ENCODE peak calls at places on chromosome 10, in four cellular contexts. B is activated T-cell treated with anti-CD3 and anti-CD28 coated beads, Interleukin-2, amount 50 U/mL, for 72 hours; Y is fibroblast of mammary gland; Q is spleen. J is an unnamed sample.

GRCh38 chr10:110547139-110547761 is 20.2 kb upstream of the SMC3 start:
- DNase-seq in B (no peak), Y (peak; percentile 76), Q (no peak), J (peak; percentile 68)

GRCh38 chr10:3215336-3215860 is 42.8 kb upstream of the PITRM1 start:
- DNase-seq in B (no peak), Y (no peak), Q (no peak), J (no peak)

GRCh38 chr10:132707776-132708171 is 78.2 kb downstream of the NKX6-2 start:
- DNase-seq in B (no peak), Y (no peak), Q (peak; percentile 67), J (no peak)

GRCh38 chr10:5643356-5643755 is 23.0 kb downstream of the ASB13 start:
- DNase-seq in B (no peak), Y (peak; percentile 59), Q (no peak), J (no peak)

GRCh38 chr10:11604742-11605650 is 6.5 kb downstream of the USP6NL start:
- DNase-seq in B (no peak), Y (no peak), Q (no peak), J (no peak)

GRCh38 chr10:103845983-103846382 is 9.4 kb downstream of the SH3PXD2A start:
- DNase-seq in B (peak; percentile 42), Y (no peak), Q (peak; percentile 87), J (no peak)

GRCh38 chr10:25097669-25098411 is 77.0 kb upstream of the GPR158 start:
- DNase-seq in B (no peak), Y (no peak), Q (no peak), J (no peak)

GRCh38 chr10:48439031-48439430 is 132.6 kb downstream of the MAPK8 start:
- DNase-seq in B (no peak), Y (peak; percentile 53), Q (no peak), J (peak; percentile 40)

GRCh38 chr10:12508165-12508564 is 158.8 kb downstream of the CAMK1D start:
- DNase-seq in B (no peak), Y (no peak), Q (no peak), J (no peak)

GRCh38 chr10:89916481-89916880 is 215.1 kb downstream of the KIF20B start:
- DNase-seq in B (no peak), Y (no peak), Q (no peak), J (peak; percentile 79)

GRCh38 chr10:98467506-98468318 is 21.0 kb upstream of the HPS1 start:
- DNase-seq in B (peak; percentile 73), Y (peak; percentile 87), Q (peak; percentile 87), J (peak; percentile 78)

GRCh38 chr10:16987129-16987670 is 142.4 kb downstream of the CUBN start:
- DNase-seq in B (no peak), Y (peak; percentile 75), Q (no peak), J (peak; percentile 91)

GRCh38 chr10:1345368-1345767 is 289.2 kb downstream of the WDR37 start:
- DNase-seq in B (no peak), Y (no peak), Q (no peak), J (no peak)

GRCh38 chr10:14602807-14603538 is 171.7 kb downstream of the FAM107B start:
- DNase-seq in B (no peak), Y (no peak), Q (no peak), J (peak; percentile 25)

GRCh38 chr10:6580279-6581029 is 378 bp upstream of the PRKCQ start:
- DNase-seq in B (peak; percentile 96), Y (peak; percentile 33), Q (peak; percentile 96), J (peak; percentile 40)

GRCh38 chr10:3782456-3783312 is 2.3 kb downstream of the KLF6 start:
- DNase-seq in B (peak; percentile 56), Y (peak; percentile 91), Q (peak; percentile 89), J (peak; percentile 98)

GRCh38 chr10:122498521-122498920 is 37.2 kb downstream of the HTRA1 start:
- DNase-seq in B (no peak), Y (peak; percentile 69), Q (no peak), J (no peak)

GRCh38 chr10:98344589-98345038 is 70.4 kb downstream of the PYROXD2 start:
- DNase-seq in B (no peak), Y (peak; percentile 98), Q (no peak), J (peak; percentile 66)

GRCh38 chr10:111515264-111515663 is 438.4 kb downstream of the ADRA2A start:
- DNase-seq in B (no peak), Y (no peak), Q (no peak), J (no peak)

GRCh38 chr10:93115661-93116383 is 42.1 kb downstream of the CYP26A1 start:
- DNase-seq in B (peak; percentile 73), Y (peak; percentile 60), Q (peak; percentile 82), J (peak; percentile 53)

GRCh38 chr10:14074062-14074884 is 256.5 kb downstream of the FRMD4A start:
- DNase-seq in B (no peak), Y (peak; percentile 100), Q (no peak), J (peak; percentile 100)

GRCh38 chr10:29435809-29436501 is 147.1 kb downstream of the LYZL1 start:
- DNase-seq in B (no peak), Y (peak; percentile 57), Q (no peak), J (peak; percentile 86)

GRCh38 chr10:25082276-25083204 is 66.1 kb downstream of the THNSL1 start:
- DNase-seq in B (no peak), Y (no peak), Q (no peak), J (no peak)

GRCh38 chr10:54368984-54369383 is 432.0 kb downstream of the PCDH15 start:
- DNase-seq in B (no peak), Y (no peak), Q (no peak), J (no peak)

GRCh38 chr10:114780610-114781184 is 40.9 kb upstream of the FHIP2A start:
- DNase-seq in B (no peak), Y (no peak), Q (no peak), J (no peak)

GRCh38 chr10:69061305-69062161 is 26.4 kb upstream of the SRGN start:
- DNase-seq in B (peak; percentile 45), Y (peak; percentile 99), Q (peak; percentile 88), J (peak; percentile 92)

GRCh38 chr10:24513155-24513554 is 210.5 kb downstream of the ARHGAP21 start:
- DNase-seq in B (peak; percentile 5), Y (peak; percentile 45), Q (no peak), J (peak; percentile 53)

GRCh38 chr10:89283988-89284475 is 17.8 kb upstream of the IFIT2 start:
- DNase-seq in B (no peak), Y (peak; percentile 95), Q (no peak), J (peak; percentile 76)

GRCh38 chr10:62303922-62304321 is 35.3 kb upstream of the RTKN2 start:
- DNase-seq in B (no peak), Y (no peak), Q (no peak), J (no peak)

GRCh38 chr10:80760914-80761371 is 223.2 kb downstream of the SH2D4B start:
- DNase-seq in B (no peak), Y (no peak), Q (no peak), J (no peak)

GRCh38 chr10:68223535-68224165 is 8.3 kb downstream of the ATOH7 start:
- DNase-seq in B (no peak), Y (no peak), Q (no peak), J (no peak)

GRCh38 chr10:77249901-77250459 is 387.6 kb downstream of the KCNMA1 start:
- DNase-seq in B (no peak), Y (no peak), Q (no peak), J (no peak)

GRCh38 chr10:125217986-125218675 is 57.8 kb upstream of the CTBP2 start:
- DNase-seq in B (no peak), Y (peak; percentile 8), Q (no peak), J (peak; percentile 7)

GRCh38 chr10:62073429-62073828 is 171.9 kb downstream of the ARID5B start:
- DNase-seq in B (no peak), Y (no peak), Q (no peak), J (no peak)

GRCh38 chr10:615583-616152 is 73.8 kb downstream of the DIP2C start:
- DNase-seq in B (no peak), Y (peak; percentile 94), Q (peak; percentile 28), J (peak; percentile 95)